ENCODE peak calls at places on chromosomes 3 and 15, in four cellular contexts. O is WTC11, R is HepG2, F is K562. C is an unnamed sample.
A peak's percentile ranks its signal among the peaks of the same experiment; 100 is the strongest.

GRCh38 chr3:112629425-112629824 is 11.5 kb downstream of the CCDC80 start:
- DNase-seq in O (no peak), R (no peak), F (no peak), C (peak; percentile 70)

GRCh38 chr15:59993950-59994401 is 10.1 kb upstream of the FOXB1 start:
- DNase-seq in F (no peak), R (no peak), O (peak; percentile 77), C (no peak)

GRCh38 chr3:86382556-86382955 is 608.4 kb downstream of the VGLL3 start:
- DNase-seq in O (no peak), R (no peak), F (no peak), C (no peak)

GRCh38 chr3:4716731-4717362 is 223.7 kb downstream of the ITPR1 start:
- DNase-seq in O (no peak), R (no peak), F (no peak), C (no peak)

GRCh38 chr3:114081022-114081421 is 24.5 kb downstream of the QTRT2 start:
- DNase-seq in F (no peak), R (no peak), O (no peak), C (no peak)

GRCh38 chr15:42009474-42009873 is 11.4 kb downstream of the PLA2G4E start:
- DNase-seq in O (no peak), R (no peak), F (no peak), C (no peak)

GRCh38 chr15:93036922-93037321 is 52.1 kb downstream of the RGMA start:
- DNase-seq in F (no peak), O (no peak), R (no peak), C (no peak)

GRCh38 chr3:37590328-37591079 is 271.2 kb upstream of the CTDSPL start:
- DNase-seq in R (no peak), F (no peak), O (no peak), C (no peak)

GRCh38 chr3:14141602-14142315 is 16.9 kb downstream of the TMEM43 start:
- DNase-seq in F (no peak), O (peak; percentile 0), R (no peak), C (no peak)

GRCh38 chr15:67105065-67105951 is 39.9 kb downstream of the SMAD3 start:
- DNase-seq in F (no peak), R (peak; percentile 93), O (no peak), C (peak; percentile 97)

GRCh38 chr3:184066211-184066610 is 13.4 kb downstream of the HTR3C start:
- DNase-seq in O (no peak), F (no peak), R (no peak), C (no peak)

GRCh38 chr15:101652098-101652782 is at the start of gene TM2D3:
- DNase-seq in R (peak; percentile 80), F (peak; percentile 96), O (peak; percentile 91), C (peak; percentile 96)

GRCh38 chr15:99207672-99208071 is 41.7 kb downstream of the TTC23 start:
- DNase-seq in R (no peak), F (no peak), O (no peak), C (no peak)

GRCh38 chr3:187954486-187955075 is 199.4 kb upstream of the LPP start:
- DNase-seq in O (no peak), R (no peak), F (no peak), C (no peak)

GRCh38 chr3:116939550-116939949 is 230.0 kb downstream of the TUSC7 start:
- DNase-seq in F (no peak), O (no peak), R (no peak), C (no peak)

GRCh38 chr15:56919708-56920637 is 1.5 kb downstream of the TCF12 start:
- DNase-seq in R (peak; percentile 18), O (peak; percentile 60), F (no peak), C (peak; percentile 47)

GRCh38 chr3:145450018-145450682 is 710.8 kb downstream of the PLOD2 start:
- DNase-seq in F (no peak), O (no peak), R (no peak), C (no peak)

GRCh38 chr3:128650096-128651050 is at the start of gene RPN1:
- DNase-seq in R (peak; percentile 86), F (peak; percentile 86), O (peak; percentile 94), C (peak; percentile 90)

GRCh38 chr3:13544293-13544831 is 4.6 kb upstream of the FBLN2 start:
- DNase-seq in R (no peak), O (no peak), F (no peak), C (no peak)

GRCh38 chr3:158775001-158775400 is 26.9 kb upstream of the MFSD1 start:
- DNase-seq in O (no peak), R (no peak), F (no peak), C (no peak)

GRCh38 chr15:66036859-66037258 is 167.6 kb downstream of the RAB11A start:
- DNase-seq in R (no peak), F (no peak), O (no peak), C (no peak)

GRCh38 chr3:145939431-145939830 is 221.6 kb downstream of the PLOD2 start:
- DNase-seq in O (no peak), F (no peak), R (peak; percentile 8), C (no peak)

GRCh38 chr15:63593705-63594671 is 3.2 kb upstream of the FBXL22 start:
- DNase-seq in O (no peak), F (no peak), R (no peak), C (no peak)

GRCh38 chr15:50275908-50276307 is 10.4 kb upstream of the HDC start:
- DNase-seq in O (no peak), F (no peak), R (no peak), C (no peak)

GRCh38 chr15:101535170-101535902 is 45.8 kb upstream of the PCSK6 start:
- DNase-seq in R (no peak), F (no peak), O (no peak), C (no peak)

GRCh38 chr3:142850395-142851023 is 38.4 kb downstream of the PCOLCE2 start:
- DNase-seq in R (peak; percentile 39), F (peak; percentile 43), O (no peak), C (peak; percentile 80)

GRCh38 chr15:30905821-30906220 is 2.1 kb downstream of the FAN1 start:
- DNase-seq in F (no peak), O (no peak), R (no peak), C (no peak)

GRCh38 chr15:56232058-56232457 is 11.6 kb downstream of the RFX7 start:
- DNase-seq in O (no peak), R (no peak), F (no peak), C (no peak)

GRCh38 chr15:60649845-60650548 is 171.1 kb upstream of the ICE2 start:
- DNase-seq in O (peak; percentile 59), F (no peak), R (peak; percentile 41), C (no peak)

GRCh38 chr3:70072754-70073153 is 73.2 kb downstream of the SAMMSON start:
- DNase-seq in R (no peak), F (no peak), O (no peak), C (no peak)

GRCh38 chr3:134255399-134255798 is 4.7 kb upstream of the RYK start:
- DNase-seq in R (no peak), O (no peak), F (no peak), C (no peak)

GRCh38 chr3:49158108-49158709 is 7.9 kb downstream of the CCDC71 start:
- DNase-seq in R (peak; percentile 74), F (peak; percentile 40), O (peak; percentile 72), C (no peak)

DNA sequence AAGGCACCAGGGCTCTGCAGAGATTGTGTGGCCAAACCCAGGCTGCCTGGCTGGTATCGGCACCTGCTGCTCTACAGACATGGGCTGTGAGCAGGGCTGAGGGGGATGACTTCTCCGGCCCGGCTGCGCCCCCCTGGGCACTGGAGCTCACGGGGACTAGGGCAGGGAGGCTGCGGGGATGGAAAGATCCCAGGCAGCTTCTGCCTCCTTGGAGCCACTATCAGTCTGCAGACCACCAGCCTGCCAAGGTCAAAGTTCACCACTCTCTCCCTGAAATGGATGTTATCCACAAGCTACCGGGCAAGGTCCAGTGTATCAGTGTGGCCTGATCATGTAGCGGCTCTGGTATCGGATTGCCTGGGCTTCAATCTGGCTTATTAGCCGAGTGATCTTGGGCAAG is 22.0 kb upstream of the PIGZ start:
- DNase-seq in O (no peak), F (no peak), R (peak; percentile 43), C (no peak)
- TF ChIP-seq NR3C1 in O (no peak), F (no peak), R (no peak), C (no peak)

GRCh38 chr3:43515970-43516369 is 105.8 kb downstream of the ANO10 start:
- DNase-seq in O (no peak), F (no peak), R (no peak), C (no peak)

GRCh38 chr3:43515208-43515917 is 106.4 kb downstream of the ANO10 start:
- DNase-seq in R (no peak), F (no peak), O (no peak), C (no peak)

DNA sequence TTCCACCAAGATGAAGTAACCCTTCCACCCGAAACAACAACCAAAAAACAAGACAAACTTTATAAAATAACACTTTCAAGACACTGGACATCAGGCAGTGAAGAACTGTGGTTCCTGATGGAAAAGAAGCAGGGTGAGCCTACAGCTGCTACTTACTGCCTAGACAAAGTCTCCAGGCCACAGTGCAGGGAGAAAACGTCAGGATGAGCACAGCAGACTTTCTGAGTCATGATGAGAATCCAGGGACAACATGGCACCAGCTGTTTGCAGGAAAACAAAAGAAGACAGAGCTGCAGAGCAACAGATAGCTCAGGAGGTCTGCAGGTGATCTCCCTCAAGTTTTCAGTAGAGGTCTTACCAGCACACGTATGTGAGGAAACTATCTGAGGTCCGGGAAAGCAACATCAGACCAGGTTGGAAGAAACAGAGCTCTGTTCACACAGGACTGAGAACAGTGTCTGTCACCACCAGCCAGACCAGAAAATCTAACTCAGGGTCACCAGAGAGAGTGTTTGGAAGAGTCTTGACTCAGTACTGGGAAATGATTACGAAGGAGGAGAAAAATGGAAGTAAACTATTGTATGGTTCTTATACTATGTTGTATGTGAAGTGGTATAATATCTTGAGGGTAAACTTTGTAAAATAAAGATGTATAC is 108.9 kb downstream of the ANO10 start:
- DNase-seq in O (no peak), R (no peak), F (no peak), C (peak; percentile 7)
- TF ChIP-seq NR3C1 in O (no peak), R (no peak), F (no peak), C (no peak)

GRCh38 chr15:89724621-89725020 is 26.4 kb downstream of the MESP1 start:
- DNase-seq in F (no peak), R (no peak), O (no peak), C (no peak)

GRCh38 chr15:89731275-89731674 is 19.8 kb downstream of the MESP1 start:
- DNase-seq in F (no peak), O (no peak), R (no peak), C (no peak)

GRCh38 chr15:89725064-89725463 is 26.0 kb downstream of the MESP1 start:
- DNase-seq in R (no peak), F (no peak), O (no peak), C (no peak)

GRCh38 chr15:89732451-89733172 is 18.4 kb downstream of the MESP1 start:
- DNase-seq in R (no peak), O (no peak), F (no peak), C (no peak)

DNA sequence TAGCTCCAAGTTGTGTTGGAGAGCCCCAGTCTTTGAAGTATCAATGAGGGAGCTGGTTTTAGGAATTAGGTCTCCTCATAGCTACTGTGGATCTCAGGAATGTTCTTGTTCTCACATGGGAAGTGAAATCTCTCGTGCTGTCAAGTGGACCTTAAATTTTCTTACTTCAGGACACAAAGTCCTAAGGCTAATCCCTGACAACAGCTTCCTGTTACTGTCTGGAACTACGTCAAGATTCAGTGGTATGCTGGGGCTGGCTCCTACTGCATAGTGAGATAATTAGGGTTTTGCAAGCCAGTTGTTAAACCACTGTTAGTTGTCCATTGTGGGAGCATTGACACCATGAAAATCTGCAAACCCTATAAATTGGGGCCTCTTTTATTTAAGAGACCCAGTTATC is 22.8 kb downstream of the MESP1 start:
- DNase-seq in O (no peak), F (no peak), R (no peak), C (no peak)
- TF ChIP-seq NR3C1 in O (no peak), F (no peak), R (no peak), C (no peak)

GRCh38 chr3:155512175-155512866 is 218.8 kb upstream of the STRIT1 start:
- DNase-seq in F (no peak), O (no peak), R (peak; percentile 25), C (no peak)
- TF ChIP-seq NR3C1 in F (no peak), O (no peak), R (no peak), C (no peak)

GRCh38 chr3:194404365-194405140 is 5.5 kb upstream of the GP5 start:
- DNase-seq in R (peak; percentile 52), F (no peak), O (no peak), C (peak; percentile 56)
- TF ChIP-seq NR3C1 in R (no peak), F (no peak), O (no peak), C (no peak)